ENCODE peak calls at places on chromosome 15, in six cellular contexts. X is pulmonary artery endothelial cell, B is ACHN, P is adipocyte, D is ureter, E is choroid plexus epithelial cell. U is an unnamed sample.

GRCh38 chr15:71118881-71119632 is 3.8 kb downstream of the THSD4 start:
- DNase-seq in B (no peak), X (no peak), P (no peak), D (no peak), E (no peak), U (no peak)

GRCh38 chr15:68017221-68017620 is 36.9 kb upstream of the PIAS1 start:
- DNase-seq in P (no peak), X (no peak), D (no peak), E (no peak), B (no peak), U (no peak)

GRCh38 chr15:99562238-99562637 is 3.5 kb upstream of the MEF2A start:
- DNase-seq in B (no peak), E (no peak), P (no peak), D (no peak), X (no peak), U (no peak)

GRCh38 chr15:78450285-78450858 is 12.4 kb downstream of the IREB2 start:
- DNase-seq in P (no peak), D (no peak), E (no peak), X (no peak), B (no peak), U (no peak)

GRCh38 chr15:69265347-69265955 is 33.3 kb upstream of the PAQR5 start:
- DNase-seq in D (no peak), E (peak), X (peak), B (peak), P (peak), U (peak)

GRCh38 chr15:56817266-56817665 is 84.0 kb upstream of the ZNF280D start:
- DNase-seq in X (no peak), E (peak), B (peak), D (no peak), P (peak), U (no peak)

GRCh38 chr15:63469190-63469589 is 35.2 kb upstream of the USP3 start:
- DNase-seq in X (no peak), P (no peak), D (no peak), B (no peak), E (no peak), U (no peak)

GRCh38 chr15:70098461-70099166 is 897 bp upstream of the TLE3 start:
- DNase-seq in X (no peak), D (no peak), P (peak), E (no peak), B (peak), U (peak)

GRCh38 chr15:77966540-77967290 is 110.8 kb downstream of the TBC1D2B start:
- DNase-seq in D (no peak), B (peak), X (no peak), P (peak), E (peak), U (peak)

GRCh38 chr15:89947338-89947829 is 34.6 kb upstream of the ARPIN start:
- DNase-seq in D (no peak), X (no peak), B (no peak), E (no peak), P (no peak), U (no peak)

GRCh38 chr15:45550436-45550835 is 27.9 kb upstream of the SLC30A4 start:
- DNase-seq in B (no peak), D (no peak), P (peak), E (peak), X (no peak), U (peak)

GRCh38 chr15:66096711-66097058 is 156.9 kb downstream of the MEGF11 start:
- DNase-seq in P (no peak), B (no peak), D (no peak), E (no peak), X (no peak), U (no peak)

GRCh38 chr15:34049096-34049495 is 10.1 kb upstream of the AVEN start:
- DNase-seq in E (peak), P (peak), B (peak), X (no peak), D (no peak), U (peak)

GRCh38 chr15:95616306-95616705 is 714.2 kb upstream of the NR2F2 start:
- DNase-seq in B (no peak), E (no peak), X (no peak), D (no peak), P (no peak), U (no peak)

GRCh38 chr15:62534996-62535395 is 369.9 kb upstream of the C2CD4B start:
- DNase-seq in D (no peak), P (no peak), E (no peak), B (no peak), X (no peak), U (no peak)

GRCh38 chr15:50257924-50258323 is 7.6 kb downstream of the HDC start:
- DNase-seq in P (peak), B (no peak), E (peak), X (no peak), D (no peak), U (peak)

GRCh38 chr15:77617507-77618285 is 15.0 kb downstream of the LINGO1 start:
- DNase-seq in D (no peak), E (peak), B (peak), X (no peak), P (no peak), U (no peak)

GRCh38 chr15:59885832-59886231 is 118.3 kb upstream of the FOXB1 start:
- DNase-seq in E (no peak), X (no peak), P (no peak), B (no peak), D (no peak), U (peak)

GRCh38 chr15:69557340-69558137 is 104.9 kb downstream of the RPLP1 start:
- DNase-seq in B (peak), E (peak), X (peak), P (peak), D (no peak), U (peak)

GRCh38 chr15:87829651-87830050 is 426.9 kb downstream of the NTRK3 start:
- DNase-seq in X (no peak), D (no peak), E (peak), B (no peak), P (no peak), U (no peak)